ENCODE peak calls at places on chromosomes 1 and 21, in ten cellular contexts. I is effector memory CD8-positive, alpha-beta T cell; U is stimulated activated CD4-positive, alpha-beta T cell treated with anti-CD3 and anti-CD28 coated beads, Interleukin-4, amount 100 ng/mL, for 48 hours; Y is left colon; Q is putamen; N is GDM1; L is cardiac fibroblast; E is memory B cell; R is left cardiac atrium; O is adrenal gland. J is an unnamed sample.

GRCh38 chr21:31198575-31198974 is 145.5 kb downstream of the TIAM1 start:
- DNase-seq in I (no peak), U (no peak), Y (no peak), Q (peak), N (no peak), L (peak), E (peak), R (no peak), O (no peak), J (peak)

GRCh38 chr21:37555672-37556261 is 189.2 kb downstream of the DYRK1A start:
- DNase-seq in I (no peak), U (no peak), Y (no peak), Q (no peak), N (no peak), L (no peak), E (no peak), R (peak), O (no peak), J (no peak)

GRCh38 chr1:99869304-99869703 is 19.1 kb downstream of the AGL start:
- DNase-seq in I (no peak), U (no peak), Y (no peak), Q (no peak), N (no peak), L (peak), E (no peak), R (no peak), O (no peak), J (no peak)

GRCh38 chr1:84939151-84939550 is 46.1 kb upstream of the LPAR3 start:
- DNase-seq in I (no peak), U (no peak), Y (no peak), Q (no peak), N (no peak), L (peak), E (no peak), R (no peak), O (no peak), J (no peak)

GRCh38 chr1:20114021-20114648 is 5.2 kb downstream of the PLA2G2D start:
- DNase-seq in I (no peak), U (no peak), Y (no peak), Q (no peak), N (no peak), L (no peak), E (no peak), R (no peak), O (no peak), J (no peak)

GRCh38 chr1:25837253-25837875 is 17.6 kb downstream of the MTFR1L start:
- DNase-seq in I (no peak), U (no peak), Y (no peak), Q (no peak), N (no peak), L (peak), E (no peak), R (no peak), O (no peak), J (no peak)

GRCh38 chr1:19610282-19610978 is 33.7 kb upstream of the NBL1 start:
- DNase-seq in I (no peak), U (no peak), Y (no peak), Q (no peak), N (no peak), L (peak), E (no peak), R (no peak), O (peak), J (no peak)

GRCh38 chr1:115727706-115728249 is 40.7 kb downstream of the CASQ2 start:
- DNase-seq in I (no peak), U (no peak), Y (peak), Q (no peak), N (no peak), L (peak), E (no peak), R (peak), O (peak), J (no peak)

GRCh38 chr1:89540406-89540970 is 15.9 kb downstream of the LRRC8B start:
- DNase-seq in I (no peak), U (peak), Y (no peak), Q (no peak), N (peak), L (no peak), E (no peak), R (no peak), O (no peak), J (no peak)

GRCh38 chr1:113905435-113905861 is 322 bp downstream of the DCLRE1B start:
- DNase-seq in I (no peak), U (peak), Y (no peak), Q (no peak), N (no peak), L (no peak), E (no peak), R (peak), O (no peak), J (no peak)

GRCh38 chr1:29933110-29933509 is 696.8 kb downstream of the PTPRU start:
- DNase-seq in I (no peak), U (no peak), Y (no peak), Q (no peak), N (no peak), L (no peak), E (no peak), R (no peak), O (no peak), J (no peak)

GRCh38 chr1:88985033-88985432 is 7.4 kb downstream of the KYAT3 start:
- DNase-seq in I (no peak), U (no peak), Y (no peak), Q (peak), N (no peak), L (peak), E (no peak), R (peak), O (peak), J (no peak)

GRCh38 chr21:28018741-28019669 is 973.7 kb downstream of the LTN1 start:
- DNase-seq in I (no peak), U (no peak), Y (no peak), Q (peak), N (no peak), L (peak), E (no peak), R (no peak), O (peak), J (no peak)

GRCh38 chr21:31580866-31581276 is 78.6 kb upstream of the SOD1 start:
- DNase-seq in I (peak), U (peak), Y (peak), Q (peak), N (peak), L (peak), E (peak), R (peak), O (peak), J (peak)

GRCh38 chr1:199522338-199522737 is 505.2 kb upstream of the NR5A2 start:
- DNase-seq in I (no peak), U (no peak), Y (no peak), Q (no peak), N (no peak), L (peak), E (no peak), R (no peak), O (no peak), J (no peak)

GRCh38 chr1:205497351-205497750 is 7.1 kb upstream of the CDK18 start:
- DNase-seq in I (no peak), U (no peak), Y (no peak), Q (no peak), N (no peak), L (no peak), E (no peak), R (no peak), O (no peak), J (no peak)

GRCh38 chr1:44261475-44261853 is 48.2 kb downstream of the DMAP1 start:
- DNase-seq in I (no peak), U (no peak), Y (no peak), Q (no peak), N (no peak), L (no peak), E (no peak), R (no peak), O (no peak), J (no peak)

GRCh38 chr21:28480091-28480869 is 512.4 kb downstream of the LTN1 start:
- DNase-seq in I (no peak), U (no peak), Y (no peak), Q (no peak), N (no peak), L (no peak), E (no peak), R (no peak), O (no peak), J (no peak)

J was measured in CD4-positive, alpha-beta memory T cell.